ENCODE peak calls at places on chromosomes 1 and 21, in four cellular contexts. One of them, this sample, is unnamed. For H3K9me3, the result is how much of the 10 kb centered on the place peaks cover.

GRCh38 chr1:49630156-49630555 is 393.6 kb downstream of the AGBL4 start:
- DNase-seq in naive thymus-derived CD4-positive, alpha-beta T cell: no peak
- DNase-seq in fibroblast of lung: no peak
- DNase-seq in prostate gland: no peak
- DNase-seq in this sample: no peak

GRCh38 chr1:7268983-7269382 is 483.7 kb downstream of the CAMTA1 start:
- DNase-seq in naive thymus-derived CD4-positive, alpha-beta T cell: no peak
- DNase-seq in fibroblast of lung: no peak
- DNase-seq in prostate gland: no peak
- DNase-seq in this sample: no peak

GRCh38 chr1:7679873-7680790 is 91.0 kb upstream of the VAMP3 start:
- DNase-seq in naive thymus-derived CD4-positive, alpha-beta T cell: no peak
- DNase-seq in fibroblast of lung: peak
- DNase-seq in prostate gland: peak
- DNase-seq in this sample: peak

GRCh38 chr1:205306929-205307566 is 14.5 kb downstream of the NUAK2 start:
- DNase-seq in naive thymus-derived CD4-positive, alpha-beta T cell: no peak
- DNase-seq in fibroblast of lung: no peak
- DNase-seq in prostate gland: no peak
- DNase-seq in this sample: no peak

GRCh38 chr1:10155087-10155712 is 55.2 kb upstream of the KIF1B start:
- DNase-seq in naive thymus-derived CD4-positive, alpha-beta T cell: no peak
- DNase-seq in fibroblast of lung: peak
- DNase-seq in prostate gland: no peak
- DNase-seq in this sample: no peak

GRCh38 chr1:94983343-94983742 is 56.4 kb upstream of the CNN3 start:
- DNase-seq in naive thymus-derived CD4-positive, alpha-beta T cell: no peak
- DNase-seq in fibroblast of lung: peak
- DNase-seq in prostate gland: no peak
- DNase-seq in this sample: no peak

GRCh38 chr1:231161711-231162299 is at the start of gene TRIM67:
- DNase-seq in naive thymus-derived CD4-positive, alpha-beta T cell: no peak
- DNase-seq in fibroblast of lung: peak
- DNase-seq in prostate gland: no peak
- DNase-seq in this sample: no peak

GRCh38 chr1:109398343-109399225 is 866 bp upstream of the SORT1 start:
- DNase-seq in naive thymus-derived CD4-positive, alpha-beta T cell: no peak
- DNase-seq in fibroblast of lung: no peak
- DNase-seq in prostate gland: no peak
- DNase-seq in this sample: no peak

GRCh38 chr21:46604975-46605758 is at the start of gene S100B:
- DNase-seq in naive thymus-derived CD4-positive, alpha-beta T cell: no peak
- DNase-seq in fibroblast of lung: no peak
- DNase-seq in prostate gland: no peak
- DNase-seq in this sample: no peak

GRCh38 chr1:150514913-150515327 is 632 bp upstream of the FALEC start:
- DNase-seq in naive thymus-derived CD4-positive, alpha-beta T cell: no peak
- DNase-seq in fibroblast of lung: no peak
- DNase-seq in prostate gland: no peak
- DNase-seq in this sample: no peak

GRCh38 chr1:16162163-16162822 is 6.4 kb upstream of the EPHA2 start:
- DNase-seq in naive thymus-derived CD4-positive, alpha-beta T cell: peak
- DNase-seq in fibroblast of lung: no peak
- DNase-seq in prostate gland: no peak
- DNase-seq in this sample: peak

GRCh38 chr1:223802602-223803001 is 43.1 kb downstream of the TP53BP2 start:
- DNase-seq in naive thymus-derived CD4-positive, alpha-beta T cell: no peak
- DNase-seq in fibroblast of lung: no peak
- DNase-seq in prostate gland: no peak
- DNase-seq in this sample: no peak

GRCh38 chr1:36387141-36387949 is 1.6 kb upstream of the STK40 start:
- DNase-seq in naive thymus-derived CD4-positive, alpha-beta T cell: no peak
- DNase-seq in fibroblast of lung: peak
- DNase-seq in prostate gland: no peak
- DNase-seq in this sample: no peak

GRCh38 chr1:18643154-18644012 is 12.7 kb downstream of the PAX7 start:
- DNase-seq in naive thymus-derived CD4-positive, alpha-beta T cell: no peak
- DNase-seq in fibroblast of lung: no peak
- DNase-seq in prostate gland: no peak
- DNase-seq in this sample: no peak

GRCh38 chr1:167127236-167127635 is 33.4 kb downstream of the STYXL2 start:
- DNase-seq in naive thymus-derived CD4-positive, alpha-beta T cell: no peak
- DNase-seq in fibroblast of lung: no peak
- DNase-seq in prostate gland: no peak
- DNase-seq in this sample: no peak

GRCh38 chr1:119093721-119094120 is 46.7 kb downstream of the WARS2 start:
- DNase-seq in naive thymus-derived CD4-positive, alpha-beta T cell: no peak
- DNase-seq in fibroblast of lung: no peak
- DNase-seq in prostate gland: no peak
- DNase-seq in this sample: no peak

DNA sequence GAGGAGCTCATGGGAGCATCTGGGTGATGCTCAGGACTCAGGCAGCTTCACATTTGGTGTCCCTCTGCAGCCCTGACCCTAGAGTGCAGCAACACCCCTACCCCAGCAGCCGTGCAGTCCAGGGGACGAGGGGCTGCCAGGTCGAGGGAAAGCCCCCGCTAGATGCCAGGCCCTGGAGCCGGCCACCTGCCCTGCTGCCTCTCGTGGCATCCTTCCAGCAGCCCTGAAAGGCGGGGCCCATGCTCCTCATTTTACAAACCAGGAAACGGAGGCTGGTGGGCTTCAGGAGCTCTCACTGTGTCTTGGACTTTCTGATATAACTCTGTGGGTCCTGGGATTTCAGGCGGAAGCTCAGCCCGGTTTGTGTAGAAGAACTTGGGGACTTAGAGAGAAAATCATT is 120.5 kb upstream of the WNT4 start:
- DNase-seq in naive thymus-derived CD4-positive, alpha-beta T cell: no peak
- DNase-seq in fibroblast of lung: no peak
- DNase-seq in prostate gland: no peak
- DNase-seq in this sample: no peak
- H3K9me3 ChIP-seq in naive thymus-derived CD4-positive, alpha-beta T cell: under half
- H3K9me3 ChIP-seq in fibroblast of lung: under half
- H3K9me3 ChIP-seq in prostate gland: under half
- H3K9me3 ChIP-seq in this sample: under half

DNA sequence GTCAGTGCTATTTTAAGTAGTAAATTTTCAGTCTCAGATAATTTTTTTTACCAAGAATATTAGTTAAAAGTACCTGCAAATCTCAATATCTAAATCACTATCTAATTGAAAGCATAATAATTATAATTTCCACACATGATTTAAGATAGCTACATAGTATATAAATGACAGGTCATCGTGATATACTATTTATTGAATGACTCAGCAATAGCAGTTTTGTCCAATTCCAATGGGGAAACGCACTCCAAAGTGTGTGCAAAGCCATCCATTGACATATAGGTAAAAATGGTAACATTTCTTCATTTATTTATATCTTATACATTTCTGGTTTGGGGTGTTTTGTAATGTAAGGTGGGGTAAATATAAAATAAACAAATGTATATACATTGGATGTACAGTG is 19.5 kb downstream of the ADGRL4 start:
- DNase-seq in naive thymus-derived CD4-positive, alpha-beta T cell: no peak
- DNase-seq in fibroblast of lung: no peak
- DNase-seq in prostate gland: no peak
- DNase-seq in this sample: no peak
- H3K9me3 ChIP-seq in naive thymus-derived CD4-positive, alpha-beta T cell: under half
- H3K9me3 ChIP-seq in fibroblast of lung: under half
- H3K9me3 ChIP-seq in prostate gland: under half
- H3K9me3 ChIP-seq in this sample: under half

GRCh38 chr1:186710696-186711095 is 30.5 kb upstream of the PTGS2 start:
- DNase-seq in naive thymus-derived CD4-positive, alpha-beta T cell: no peak
- DNase-seq in fibroblast of lung: no peak
- DNase-seq in prostate gland: no peak
- DNase-seq in this sample: no peak

GRCh38 chr1:186715887-186716809 is 35.9 kb upstream of the PTGS2 start:
- DNase-seq in naive thymus-derived CD4-positive, alpha-beta T cell: no peak
- DNase-seq in fibroblast of lung: no peak
- DNase-seq in prostate gland: no peak
- DNase-seq in this sample: no peak
- H3K9me3 ChIP-seq in naive thymus-derived CD4-positive, alpha-beta T cell: under half
- H3K9me3 ChIP-seq in fibroblast of lung: under half
- H3K9me3 ChIP-seq in prostate gland: under half
- H3K9me3 ChIP-seq in this sample: under half

DNA sequence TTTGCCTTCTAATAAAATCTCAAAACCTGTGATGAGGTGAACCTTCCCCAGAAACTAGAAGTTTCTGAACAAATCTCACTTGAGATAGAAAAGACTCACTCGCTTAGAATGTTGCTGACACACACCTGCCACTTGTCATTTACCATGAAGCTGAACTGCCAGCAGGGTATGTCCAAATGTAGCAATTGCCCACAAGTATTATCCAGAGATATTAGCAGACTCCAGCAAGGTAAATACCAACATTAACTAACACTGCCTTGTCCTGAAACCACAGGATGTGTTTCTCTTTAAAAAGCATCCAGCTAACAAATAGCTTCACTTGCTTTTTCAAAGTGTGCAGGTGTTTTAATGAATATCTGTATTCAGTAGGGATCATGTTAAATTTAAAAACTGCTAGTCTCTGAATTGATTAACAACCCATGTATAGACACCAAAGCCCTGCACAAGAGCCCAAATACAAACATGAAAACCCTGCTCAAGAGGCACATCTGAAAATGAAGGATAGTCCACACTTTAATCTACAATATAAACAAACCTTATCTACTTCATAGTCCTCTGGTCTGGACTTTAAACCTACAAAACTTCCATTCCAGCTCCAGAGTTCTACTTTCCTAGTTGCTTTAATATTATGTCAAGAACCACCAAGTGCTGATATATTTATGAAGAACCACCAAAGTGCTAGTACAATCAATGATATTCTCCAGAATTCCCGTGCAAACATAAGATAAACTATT is 19.3 kb downstream of the KRTAP8-1 start:
- DNase-seq in naive thymus-derived CD4-positive, alpha-beta T cell: no peak
- DNase-seq in fibroblast of lung: no peak
- DNase-seq in prostate gland: no peak
- DNase-seq in this sample: no peak
- H3K9me3 ChIP-seq in naive thymus-derived CD4-positive, alpha-beta T cell: under half
- H3K9me3 ChIP-seq in fibroblast of lung: under half
- H3K9me3 ChIP-seq in prostate gland: under half
- H3K9me3 ChIP-seq in this sample: under half

GRCh38 chr1:246987083-246987690 is 20.7 kb downstream of the ZNF695 start:
- DNase-seq in naive thymus-derived CD4-positive, alpha-beta T cell: no peak
- DNase-seq in fibroblast of lung: no peak
- DNase-seq in prostate gland: no peak
- DNase-seq in this sample: no peak
- H3K9me3 ChIP-seq in naive thymus-derived CD4-positive, alpha-beta T cell: half or more
- H3K9me3 ChIP-seq in fibroblast of lung: under half
- H3K9me3 ChIP-seq in prostate gland: under half
- H3K9me3 ChIP-seq in this sample: under half

DNA sequence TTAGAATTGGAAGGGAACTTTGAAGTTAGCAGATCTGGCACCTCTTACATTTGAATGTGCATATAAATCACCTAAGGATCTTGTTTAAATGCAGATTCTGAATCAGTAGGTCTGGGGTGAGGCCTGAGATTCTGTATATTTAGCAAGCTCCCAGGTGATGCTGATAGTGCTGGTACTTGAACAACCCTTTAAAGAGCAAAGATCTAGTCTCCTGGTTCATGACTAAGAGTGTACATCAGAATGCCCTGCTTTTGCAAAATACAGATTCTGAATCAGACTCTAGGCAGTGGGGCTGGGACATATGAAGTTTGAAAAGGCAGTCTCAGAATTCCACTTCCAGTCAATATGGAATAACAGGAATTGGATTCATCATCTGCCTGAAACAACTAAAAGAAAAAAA is 149.7 kb upstream of the SGIP1 start:
- DNase-seq in naive thymus-derived CD4-positive, alpha-beta T cell: no peak
- DNase-seq in fibroblast of lung: no peak
- DNase-seq in prostate gland: no peak
- DNase-seq in this sample: no peak
- H3K9me3 ChIP-seq in naive thymus-derived CD4-positive, alpha-beta T cell: under half
- H3K9me3 ChIP-seq in fibroblast of lung: under half
- H3K9me3 ChIP-seq in prostate gland: under half
- H3K9me3 ChIP-seq in this sample: under half

GRCh38 chr1:244576259-244576892 is 76.5 kb upstream of the DESI2 start:
- DNase-seq in naive thymus-derived CD4-positive, alpha-beta T cell: no peak
- DNase-seq in fibroblast of lung: no peak
- DNase-seq in prostate gland: no peak
- DNase-seq in this sample: no peak
- H3K9me3 ChIP-seq in naive thymus-derived CD4-positive, alpha-beta T cell: under half
- H3K9me3 ChIP-seq in fibroblast of lung: under half
- H3K9me3 ChIP-seq in prostate gland: under half
- H3K9me3 ChIP-seq in this sample: under half

GRCh38 chr1:2948751-2949680 is 72.3 kb upstream of the ACTRT2 start:
- DNase-seq in naive thymus-derived CD4-positive, alpha-beta T cell: no peak
- DNase-seq in fibroblast of lung: no peak
- DNase-seq in prostate gland: no peak
- DNase-seq in this sample: peak

GRCh38 chr1:2950926-2951305 is 70.4 kb upstream of the ACTRT2 start:
- DNase-seq in naive thymus-derived CD4-positive, alpha-beta T cell: no peak
- DNase-seq in fibroblast of lung: no peak
- DNase-seq in prostate gland: no peak
- DNase-seq in this sample: no peak

GRCh38 chr1:2951856-2952255 is 69.4 kb upstream of the ACTRT2 start:
- DNase-seq in naive thymus-derived CD4-positive, alpha-beta T cell: no peak
- DNase-seq in fibroblast of lung: no peak
- DNase-seq in prostate gland: no peak
- DNase-seq in this sample: no peak

GRCh38 chr1:2948001-2948750 is 73.1 kb upstream of the ACTRT2 start:
- DNase-seq in naive thymus-derived CD4-positive, alpha-beta T cell: no peak
- DNase-seq in fibroblast of lung: no peak
- DNase-seq in prostate gland: no peak
- DNase-seq in this sample: peak

GRCh38 chr1:2949966-2950925 is 71.0 kb upstream of the ACTRT2 start:
- DNase-seq in naive thymus-derived CD4-positive, alpha-beta T cell: no peak
- DNase-seq in fibroblast of lung: no peak
- DNase-seq in prostate gland: no peak
- DNase-seq in this sample: no peak
- H3K9me3 ChIP-seq in naive thymus-derived CD4-positive, alpha-beta T cell: under half
- H3K9me3 ChIP-seq in fibroblast of lung: under half
- H3K9me3 ChIP-seq in prostate gland: under half
- H3K9me3 ChIP-seq in this sample: under half

DNA sequence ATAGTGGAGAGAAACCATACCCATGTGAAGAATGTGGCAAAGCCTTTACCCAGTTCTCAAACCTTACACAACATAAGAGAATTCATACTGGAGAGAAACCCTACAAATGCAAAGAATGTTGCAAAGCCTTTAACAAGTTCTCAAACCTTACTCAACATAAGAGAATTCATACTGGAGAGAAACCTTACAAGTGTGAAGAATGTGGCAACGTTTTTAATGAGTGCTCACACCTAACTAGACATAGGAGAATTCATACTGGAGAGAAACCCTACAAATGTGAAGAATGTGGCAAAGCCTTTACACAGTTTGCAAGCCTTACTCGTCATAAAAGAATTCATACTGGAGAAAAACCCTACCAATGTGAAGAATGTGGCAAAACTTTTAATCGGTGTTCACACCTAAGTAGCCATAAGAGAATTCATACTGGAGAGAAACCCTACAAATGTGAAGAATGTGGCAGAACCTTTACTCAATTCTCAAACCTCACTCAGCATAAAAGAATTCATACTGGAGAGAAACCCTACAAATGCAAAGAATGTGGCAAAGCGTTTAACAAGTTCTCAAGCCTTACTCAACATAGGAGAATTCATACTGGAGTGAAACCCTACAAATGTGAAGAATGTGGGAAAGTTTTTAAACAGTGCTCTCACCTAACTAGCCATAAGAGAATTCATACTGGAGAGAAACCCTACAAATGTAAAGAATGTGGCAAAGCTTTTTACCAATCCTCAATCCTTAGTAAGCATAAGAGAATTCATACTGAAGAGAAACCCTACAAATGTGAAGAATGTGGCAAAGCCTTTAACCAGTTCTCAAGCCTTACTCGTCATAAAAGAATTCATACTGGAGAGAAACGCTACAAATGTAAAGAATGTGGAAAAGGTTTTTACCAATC is 80.0 kb downstream of the JMJD4 start:
- DNase-seq in naive thymus-derived CD4-positive, alpha-beta T cell: no peak
- DNase-seq in fibroblast of lung: peak
- DNase-seq in prostate gland: no peak
- DNase-seq in this sample: no peak
- H3K9me3 ChIP-seq in naive thymus-derived CD4-positive, alpha-beta T cell: half or more
- H3K9me3 ChIP-seq in fibroblast of lung: under half
- H3K9me3 ChIP-seq in prostate gland: under half
- H3K9me3 ChIP-seq in this sample: half or more